ENCODE peak calls at places on chromosomes 13 and 19, in five cellular contexts. H is ecto neural progenitor cell, D is HuH-7.5, I is WTC11, W is sciatic nerve. A is an unnamed sample.

GRCh38 chr19:13604902-13605586 is 98.8 kb upstream of the CACNA1A start:
- DNase-seq in H (no peak), D (no peak), I (no peak), W (no peak), A (no peak)

GRCh38 chr13:105670179-105671015 is 865.1 kb downstream of the EFNB2 start:
- DNase-seq in H (no peak), D (no peak), I (no peak), W (no peak), A (no peak)

GRCh38 chr19:7597689-7598088 is 2.0 kb downstream of the CAMSAP3 start:
- DNase-seq in H (no peak), D (no peak), I (no peak), W (no peak), A (no peak)

GRCh38 chr19:17090501-17091074 is 15.0 kb downstream of the MYO9B start:
- DNase-seq in H (no peak), D (no peak), I (no peak), W (no peak), A (no peak)

GRCh38 chr13:83184819-83185218 is 697.5 kb downstream of the SLITRK1 start:
- DNase-seq in H (no peak), D (no peak), I (no peak), W (no peak), A (no peak)

GRCh38 chr13:45200701-45201230 is at the start of gene KCTD4:
- DNase-seq in H (no peak), D (no peak), I (no peak), W (no peak), A (peak; percentile 29)

GRCh38 chr19:9531933-9532332 is 6.5 kb downstream of the ZNF426 start:
- DNase-seq in H (no peak), D (no peak), I (no peak), W (no peak), A (peak; percentile 39)

GRCh38 chr19:7699422-7700127 is 2.4 kb downstream of the FCER2 start:
- DNase-seq in H (no peak), D (no peak), I (no peak), W (peak; percentile 43), A (no peak)

GRCh38 chr19:929523-930258 is 3.9 kb downstream of the ARID3A start:
- DNase-seq in H (no peak), D (no peak), I (no peak), W (no peak), A (peak; percentile 59)

GRCh38 chr13:102399791-102400618 is 1.8 kb downstream of the FGF14 start:
- DNase-seq in H (peak; percentile 60), D (no peak), I (peak; percentile 38), W (peak; percentile 55), A (no peak)

GRCh38 chr13:67574320-67575233 is 344.4 kb upstream of the PCDH9 start:
- DNase-seq in H (no peak), D (no peak), I (no peak), W (no peak), A (peak; percentile 13)

A was measured in trophoblast cell.